ENCODE peak calls at places on chromosomes 7 and 10, in seven cellular contexts. B, S, Y, T, X, P and V are unnamed samples.

GRCh38 chr7:830069-830468 is 2.2 kb upstream of the SUN1 start:
- DNase-seq in B (no peak), X (no peak), Y (no peak), S (no peak), T (no peak), P (no peak), V (no peak)

GRCh38 chr7:87220734-87221215 is 1.2 kb upstream of the TMEM243 start:
- DNase-seq in T (peak; percentile 51), Y (no peak), B (no peak), X (no peak), P (no peak), S (no peak), V (peak; percentile 23)

GRCh38 chr7:69677054-69677847 is 79.0 kb downstream of the AUTS2 start:
- DNase-seq in X (no peak), P (no peak), T (no peak), Y (no peak), B (no peak), S (no peak), V (peak; percentile 13)

GRCh38 chr10:121490906-121491519 is 107.2 kb downstream of the FGFR2 start:
- DNase-seq in B (peak; percentile 46), T (no peak), Y (peak; percentile 51), P (peak; percentile 13), S (no peak), X (no peak), V (no peak)

GRCh38 chr7:77537136-77537594 is at the start of gene PTPN12:
- DNase-seq in X (peak; percentile 59), S (no peak), T (no peak), B (peak; percentile 61), Y (peak; percentile 83), P (no peak), V (no peak)

GRCh38 chr10:93997546-93997945 is 3.8 kb downstream of the PLCE1 start:
- DNase-seq in S (no peak), B (no peak), P (no peak), X (no peak), T (no peak), Y (no peak), V (no peak)

GRCh38 chr7:146150153-146150552 is 33.6 kb downstream of the CNTNAP2 start:
- DNase-seq in Y (no peak), S (no peak), X (no peak), B (no peak), T (peak; percentile 29), P (peak; percentile 12), V (peak; percentile 80)

GRCh38 chr7:69219381-69219780 is 378.9 kb upstream of the AUTS2 start:
- DNase-seq in T (no peak), B (no peak), Y (no peak), S (no peak), P (no peak), X (no peak), V (no peak)

GRCh38 chr10:49700997-49701396 is 21.5 kb downstream of the C10orf53 start:
- DNase-seq in S (no peak), P (no peak), X (no peak), T (peak; percentile 72), B (no peak), Y (no peak), V (no peak)

GRCh38 chr7:107025449-107026103 is 18.9 kb upstream of the PRKAR2B start:
- DNase-seq in Y (no peak), X (no peak), P (peak; percentile 23), B (peak; percentile 43), S (no peak), T (no peak), V (peak; percentile 58)

GRCh38 chr7:46015107-46015868 is 94.2 kb upstream of the IGFBP3 start:
- DNase-seq in S (no peak), X (peak; percentile 31), Y (peak; percentile 27), B (no peak), P (peak; percentile 38), T (no peak), V (peak; percentile 70)

GRCh38 chr7:111650456-111650999 is 88.2 kb upstream of the IMMP2L start:
- DNase-seq in S (no peak), T (peak; percentile 86), Y (no peak), X (peak; percentile 9), B (no peak), P (peak; percentile 63), V (peak; percentile 52)

GRCh38 chr10:73106301-73106700 is 4.0 kb upstream of the NUDT13 start:
- DNase-seq in Y (no peak), P (no peak), S (no peak), B (no peak), T (no peak), X (no peak), V (no peak)

GRCh38 chr7:49774459-49775064 is 1.1 kb downstream of the VWC2 start:
- DNase-seq in B (no peak), S (no peak), T (no peak), Y (no peak), X (no peak), P (no peak), V (no peak)

GRCh38 chr7:112296416-112296815 is 89.9 kb downstream of the ZNF277 start:
- DNase-seq in B (peak; percentile 36), T (no peak), Y (no peak), P (peak; percentile 43), X (peak; percentile 5), S (no peak), V (peak; percentile 52)

GRCh38 chr7:82985144-82985802 is 177.4 kb downstream of the PCLO start:
- DNase-seq in B (no peak), Y (no peak), X (no peak), S (no peak), P (no peak), T (peak; percentile 91), V (peak; percentile 4)

GRCh38 chr10:128369101-128369650 is 243.0 kb upstream of the MKI67 start:
- DNase-seq in S (no peak), B (no peak), P (no peak), T (no peak), Y (no peak), X (no peak), V (no peak)

GRCh38 chr10:30454744-30455498 is 20.9 kb downstream of the MAP3K8 start:
- DNase-seq in S (no peak), Y (no peak), T (no peak), B (peak; percentile 96), X (peak; percentile 72), P (peak; percentile 98), V (peak; percentile 98)

GRCh38 chr7:114426824-114427223 is 12.2 kb downstream of the FOXP2 start:
- DNase-seq in S (no peak), X (peak; percentile 34), B (no peak), T (peak; percentile 37), P (peak; percentile 66), Y (no peak), V (peak; percentile 72)

DNA sequence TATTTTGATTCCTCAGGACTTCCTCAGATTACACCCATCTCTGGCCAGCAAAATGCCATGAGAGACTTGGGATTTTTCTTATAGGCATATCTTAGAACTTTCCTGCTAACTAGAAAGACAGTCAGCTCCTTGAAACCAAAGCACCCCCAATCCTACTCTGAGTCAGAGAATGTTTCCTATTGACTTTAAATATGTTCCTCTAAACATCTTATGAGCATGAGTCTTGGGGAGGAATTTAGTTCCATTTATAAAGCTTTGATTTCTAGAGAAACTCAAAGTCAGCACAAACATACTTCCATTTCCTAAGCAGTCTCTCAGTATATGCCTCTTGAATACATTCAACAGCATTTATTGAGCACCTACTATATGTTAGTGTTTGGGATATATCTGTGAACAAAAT is 128.5 kb downstream of the INHBA start:
- DNase-seq in B (peak; percentile 44), Y (no peak), T (peak; percentile 21), P (no peak), X (peak; percentile 45), S (no peak), V (peak; percentile 58)
- TF ChIP-seq CTCF in B (no peak), Y (no peak), T (no peak), P (no peak), X (no peak), S (no peak), V (no peak)

GRCh38 chr10:127119901-127120300 is 76.5 kb downstream of the INSYN2A start:
- DNase-seq in T (no peak), X (no peak), P (no peak), S (no peak), B (no peak), Y (no peak), V (no peak)
- H3K4me3 ChIP-seq in T (no peak overlapping the region), X (no peak overlapping the region), P (no peak overlapping the region), S (no peak overlapping the region), B (no peak overlapping the region), Y (no peak overlapping the region), V (no peak overlapping the region)

GRCh38 chr10:44965104-44965503 is 5.5 kb downstream of the RASSF4 start:
- DNase-seq in T (no peak), X (no peak), Y (no peak), B (no peak), P (no peak), S (no peak), V (no peak)

GRCh38 chr10:44961931-44962750 is 2.5 kb downstream of the RASSF4 start:
- DNase-seq in B (no peak), T (no peak), P (no peak), S (no peak), X (no peak), Y (no peak), V (no peak)

GRCh38 chr10:44963772-44964633 is 4.4 kb downstream of the RASSF4 start:
- DNase-seq in S (peak; percentile 87), X (no peak), P (peak; percentile 47), T (no peak), B (no peak), Y (no peak), V (no peak)

GRCh38 chr10:44961231-44961571 is 1.6 kb downstream of the RASSF4 start:
- DNase-seq in P (no peak), T (no peak), S (no peak), Y (no peak), X (no peak), B (no peak), V (no peak)

GRCh38 chr10:44962870-44963738 is 3.5 kb downstream of the RASSF4 start:
- DNase-seq in Y (no peak), P (no peak), T (no peak), S (no peak), B (no peak), X (no peak), V (no peak)
- TF ChIP-seq CTCF in Y (no peak), P (peak; percentile 30), T (peak; percentile 39), S (peak; percentile 19), B (no peak), X (peak; percentile 44), V (peak; percentile 24)

GRCh38 chr7:22074961-22075360 is 129.3 kb upstream of the CDCA7L start:
- DNase-seq in Y (no peak), P (no peak), T (no peak), S (no peak), B (no peak), X (no peak), V (no peak)
- H3K4me3 ChIP-seq in Y (no peak overlapping the region), P (no peak overlapping the region), T (no peak overlapping the region), S (no peak overlapping the region), B (no peak overlapping the region), X (no peak overlapping the region), V (no peak overlapping the region)

GRCh38 chr10:15035385-15036301 is 8.1 kb upstream of the OLAH start:
- DNase-seq in S (peak; percentile 21), Y (no peak), X (peak; percentile 98), T (peak; percentile 39), P (peak; percentile 10), B (peak; percentile 57), V (peak; percentile 97)
- TF ChIP-seq CTCF in S (no peak), Y (no peak), X (no peak), T (no peak), P (no peak), B (no peak), V (no peak)

DNA sequence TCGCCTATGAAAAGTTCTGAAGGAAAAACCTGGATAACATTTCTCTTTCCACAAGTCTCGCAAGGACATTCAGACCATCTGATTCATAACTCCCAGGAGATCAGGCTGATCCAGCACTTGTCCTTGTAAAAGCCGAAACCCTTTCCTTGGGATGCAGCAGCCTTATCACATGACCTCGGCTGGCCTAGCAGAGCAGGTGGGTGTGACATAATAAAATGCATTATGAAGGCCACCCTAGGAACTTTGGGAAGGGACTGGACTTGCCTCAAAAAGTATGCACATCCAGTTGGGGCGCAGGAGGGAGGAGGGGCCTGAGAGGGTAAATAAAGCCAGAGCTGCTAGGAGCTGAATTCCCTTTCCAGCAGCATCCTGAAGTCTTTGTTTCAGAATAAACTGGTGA is 260.9 kb downstream of the SNX13 start:
- DNase-seq in P (peak; percentile 61), T (no peak), B (peak; percentile 58), Y (no peak), X (peak; percentile 50), S (peak; percentile 54), V (peak; percentile 33)
- H3K4me3 ChIP-seq in P (no peak overlapping the region), T (no peak overlapping the region), B (no peak overlapping the region), Y (no peak overlapping the region), X (no peak overlapping the region), S (no peak overlapping the region), V (no peak overlapping the region)